ENCODE peak calls at places on chromosomes 13 and 19, in seven cellular contexts. G, F, J, E, D, I and W are unnamed samples.

GRCh38 chr13:38803566-38803965 is 116.7 kb downstream of the FREM2 start:
- DNase-seq in G (no peak), J (no peak), F (no peak), D (no peak), I (no peak), E (no peak), W (no peak)

GRCh38 chr19:8017808-8018207 is 12.4 kb upstream of the ELAVL1 start:
- DNase-seq in I (peak), G (no peak), F (no peak), D (no peak), J (no peak), E (no peak), W (no peak)

GRCh38 chr13:51549050-51549449 is 35.2 kb upstream of the WDFY2 start:
- DNase-seq in I (no peak), G (peak), E (no peak), D (no peak), F (no peak), J (no peak), W (no peak)

GRCh38 chr19:43422000-43422688 is 7.5 kb downstream of the TEX101 start:
- DNase-seq in G (no peak), F (no peak), I (no peak), E (no peak), J (no peak), D (no peak), W (no peak)

GRCh38 chr13:107447591-107447990 is 767.7 kb downstream of the LIG4 start:
- DNase-seq in D (no peak), J (no peak), F (no peak), I (no peak), E (no peak), G (no peak), W (no peak)

GRCh38 chr13:109332501-109333499 is 453.6 kb downstream of the IRS2 start:
- DNase-seq in E (no peak), F (no peak), D (no peak), G (no peak), I (peak), J (no peak), W (no peak)

GRCh38 chr19:43395561-43395960 is 19.1 kb upstream of the TEX101 start:
- DNase-seq in G (no peak), I (peak), D (no peak), E (no peak), J (no peak), F (no peak), W (no peak)

GRCh38 chr19:41698746-41699230 is 9.6 kb upstream of the CEACAM5 start:
- DNase-seq in G (no peak), I (peak), D (no peak), F (no peak), J (no peak), E (no peak), W (no peak)

GRCh38 chr19:49591731-49592485 is 926 bp downstream of the PRR12 start:
- DNase-seq in G (peak), D (peak), E (no peak), J (peak), F (peak), I (peak), W (no peak)

GRCh38 chr13:25881946-25882574 is 169.8 kb downstream of the SHISA2 start:
- DNase-seq in D (no peak), G (no peak), J (peak), E (peak), F (no peak), I (no peak), W (peak)

GRCh38 chr19:36837525-36837901 is 674 bp downstream of the ZNF790 start:
- DNase-seq in F (no peak), D (no peak), I (no peak), J (no peak), G (peak), E (no peak), W (no peak)

GRCh38 chr19:32303193-32303592 is 42.2 kb upstream of the ZNF507 start:
- DNase-seq in I (no peak), F (no peak), J (no peak), E (no peak), G (no peak), D (no peak), W (no peak)

GRCh38 chr19:45195764-45196163 is 17.2 kb downstream of the BLOC1S3 start:
- DNase-seq in E (no peak), I (no peak), J (peak), F (no peak), G (no peak), D (no peak), W (no peak)

GRCh38 chr13:87777395-87777794 is 106.2 kb downstream of the SLITRK5 start:
- DNase-seq in F (no peak), J (no peak), G (no peak), I (no peak), E (peak), D (no peak), W (no peak)
- TF ChIP-seq CTCF in F (no peak), J (no peak), G (no peak), I (no peak), E (peak), D (no peak), W (peak)

GRCh38 chr19:39498262-39499081 is at the start of gene DLL3:
- DNase-seq in D (no peak), I (no peak), J (peak), F (no peak), E (no peak), G (no peak), W (no peak)
- H3K4me3 ChIP-seq in D (no peak), I (no peak), J (peak), F (peak), E (peak), G (no peak), W (peak)

DNA sequence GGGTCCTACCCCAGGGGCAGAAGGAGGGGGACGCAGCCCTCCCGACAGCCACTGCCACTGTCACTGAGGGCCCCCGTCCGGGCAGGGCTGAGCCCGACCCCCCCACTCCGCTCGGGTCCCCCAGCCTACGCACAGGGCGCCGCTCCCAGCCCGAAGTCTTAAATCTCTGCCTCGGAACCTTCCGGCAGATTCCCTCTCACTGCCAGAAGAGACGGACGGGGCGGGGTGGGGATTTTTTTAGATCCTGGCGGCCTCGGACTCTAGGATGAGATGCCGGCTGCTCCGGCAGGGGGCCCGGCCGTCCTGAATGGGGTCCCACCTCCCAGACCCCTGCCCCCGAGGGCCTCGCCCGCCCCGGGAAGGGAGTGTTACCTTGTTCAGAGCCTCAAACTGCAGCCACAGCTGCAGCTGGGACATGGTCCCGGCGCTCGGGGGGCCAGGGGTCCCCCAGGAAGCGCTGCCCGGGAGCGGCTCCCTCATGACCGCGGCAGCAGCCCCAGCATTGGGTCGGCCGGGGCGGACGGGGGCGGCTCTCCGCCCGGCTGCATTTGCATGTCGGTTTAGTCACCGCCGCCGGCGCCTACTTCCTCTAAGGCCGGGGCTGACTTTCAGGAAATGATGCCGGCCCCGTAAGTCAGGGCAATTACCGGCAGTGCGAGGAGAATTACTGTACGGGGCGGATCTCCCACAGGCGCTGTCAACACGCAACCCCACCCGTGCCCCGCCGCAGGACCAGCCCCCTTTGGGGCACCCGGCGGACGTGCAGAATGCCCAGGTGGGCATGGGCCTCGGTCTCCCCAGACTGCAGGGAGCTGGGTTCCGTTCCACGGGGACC is 28.1 kb downstream of the GPX4 start:
- DNase-seq in E (no peak), D (peak), I (peak), J (peak), F (peak), G (peak), W (peak)
- TF ChIP-seq CTCF in E (no peak), D (no peak), I (no peak), J (peak), F (peak), G (no peak), W (peak)

DNA sequence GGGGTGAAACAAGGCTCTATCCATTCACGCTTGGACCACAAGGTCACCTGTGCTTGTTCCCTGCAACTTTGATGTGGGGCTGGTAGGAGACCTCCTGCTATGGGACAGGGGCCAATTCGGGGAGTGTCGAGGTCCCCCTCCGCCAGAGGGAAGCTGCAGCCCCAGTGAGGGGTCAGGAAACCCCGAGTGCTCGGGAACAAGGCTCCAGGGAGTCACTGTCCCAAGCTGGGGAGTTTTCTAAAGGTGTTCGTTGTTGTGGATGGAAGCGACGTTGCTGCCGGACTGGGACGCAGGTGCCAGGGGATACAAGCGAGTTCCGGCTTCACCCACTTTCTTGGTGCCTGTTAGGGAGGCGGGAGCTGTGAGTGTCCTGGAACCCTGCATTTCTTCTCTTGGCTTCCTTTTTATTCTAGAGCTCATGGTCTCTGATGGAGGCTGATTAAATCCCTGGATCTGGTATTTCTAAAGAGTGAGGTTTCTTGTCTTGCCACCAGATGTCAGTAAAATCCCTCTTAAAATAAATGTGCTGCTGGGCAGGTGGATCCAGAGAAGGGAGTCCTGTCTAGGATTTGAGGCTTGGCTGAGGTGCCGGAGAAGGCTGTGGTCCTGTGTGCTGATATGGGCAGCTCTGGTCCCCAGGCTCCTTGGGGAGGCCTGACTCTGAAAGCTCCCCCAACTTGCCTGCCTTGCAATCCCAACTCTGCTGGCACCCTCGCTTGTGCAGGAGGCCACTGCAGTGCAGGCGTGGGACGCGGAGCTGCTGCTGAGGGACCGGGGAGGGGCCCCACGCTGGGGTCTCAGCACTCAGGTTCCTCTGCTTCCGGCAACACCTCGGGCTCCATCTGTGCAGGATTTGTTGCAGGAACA is 153.9 kb downstream of the TEX29 start:
- DNase-seq in J (peak), E (peak), F (no peak), G (no peak), I (no peak), D (peak), W (no peak)
- H3K4me3 ChIP-seq in J (no peak), E (no peak), F (no peak), G (no peak), I (no peak), D (no peak), W (no peak)

GRCh38 chr13:50341526-50341925 is 326.3 kb downstream of the KCNRG start:
- DNase-seq in I (no peak), D (no peak), F (no peak), E (no peak), G (no peak), J (no peak), W (no peak)
- TF ChIP-seq CTCF in I (no peak), D (no peak), F (no peak), E (no peak), G (no peak), J (no peak), W (no peak)

DNA sequence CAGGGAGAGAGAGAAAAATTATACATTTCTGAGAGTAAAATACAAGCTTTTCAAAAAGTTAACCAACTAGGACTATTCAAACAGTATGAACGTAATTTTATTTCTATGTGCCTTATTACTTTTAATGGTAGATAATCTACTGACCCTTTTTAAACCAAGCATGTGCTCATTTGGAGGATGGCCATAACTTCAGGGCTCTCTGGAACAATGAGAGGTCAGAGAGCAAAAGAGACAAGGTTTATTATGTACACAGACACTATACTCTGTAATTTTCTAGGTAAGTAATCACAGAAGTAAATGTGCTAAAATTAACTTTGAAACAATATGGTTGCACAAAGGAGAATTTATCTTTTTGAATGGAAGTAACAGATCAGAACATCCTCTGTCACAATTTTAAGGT is 1.1 kb downstream of the POSTN start:
- DNase-seq in E (no peak), G (no peak), I (no peak), F (no peak), D (no peak), J (no peak), W (no peak)
- H3K4me3 ChIP-seq in E (no peak), G (no peak), I (no peak), F (no peak), D (peak), J (peak), W (peak)

GRCh38 chr13:50225188-50226155 is 210.2 kb downstream of the KCNRG start:
- DNase-seq in I (no peak), J (no peak), F (no peak), G (no peak), D (peak), E (no peak), W (no peak)

GRCh38 chr13:50222569-50223332 is 207.5 kb downstream of the KCNRG start:
- DNase-seq in G (peak), I (peak), J (peak), E (no peak), F (peak), D (peak), W (no peak)

GRCh38 chr13:50226515-50227147 is 211.4 kb downstream of the KCNRG start:
- DNase-seq in D (no peak), E (no peak), J (no peak), G (no peak), I (no peak), F (no peak), W (no peak)

GRCh38 chr13:50227356-50227755 is 212.1 kb downstream of the KCNRG start:
- DNase-seq in G (no peak), I (no peak), J (no peak), E (no peak), F (no peak), D (no peak), W (no peak)

GRCh38 chr13:50224534-50224933 is 209.3 kb downstream of the KCNRG start:
- DNase-seq in I (no peak), J (peak), F (no peak), E (no peak), D (peak), G (no peak), W (no peak)
- TF ChIP-seq CTCF in I (no peak), J (no peak), F (no peak), E (no peak), D (no peak), G (no peak), W (no peak)

GRCh38 chr13:24222756-24223155 is 62.2 kb downstream of the SPATA13 start:
- DNase-seq in I (no peak), G (peak), D (no peak), E (no peak), J (no peak), F (no peak), W (no peak)
- H3K4me3 ChIP-seq in I (no peak), G (no peak), D (no peak), E (no peak), J (no peak), F (no peak), W (no peak)